ENCODE peak calls at places on chromosomes 5 and 9, in six cellular contexts. W, X, P, L, J and H are unnamed samples.

GRCh38 chr9:122464633-122465567 is 12.8 kb downstream of the OR1J1 start:
- DNase-seq in W (peak; percentile 65), X (no peak), P (peak; percentile 84), L (peak; percentile 68), J (peak; percentile 87), H (peak; percentile 69)

GRCh38 chr5:149254506-149254905 is 17.2 kb upstream of the AFAP1L1 start:
- DNase-seq in W (no peak), X (no peak), P (no peak), L (no peak), J (no peak), H (no peak)

GRCh38 chr9:31140316-31140715 is 1244.1 kb upstream of the ACO1 start:
- DNase-seq in W (no peak), X (no peak), P (peak; percentile 7), L (peak; percentile 12), J (no peak), H (no peak)

GRCh38 chr5:177554474-177555111 is at the start of gene FAM193B:
- DNase-seq in W (peak; percentile 94), X (peak; percentile 98), P (peak; percentile 92), L (peak; percentile 80), J (peak; percentile 92), H (peak; percentile 82)

GRCh38 chr9:93908591-93909241 is 46.4 kb downstream of the BARX1 start:
- DNase-seq in W (no peak), X (peak; percentile 33), P (no peak), L (no peak), J (no peak), H (no peak)

GRCh38 chr9:79152306-79152705 is 419.5 kb upstream of the TLE4 start:
- DNase-seq in W (no peak), X (no peak), P (no peak), L (no peak), J (no peak), H (no peak)

GRCh38 chr9:137205126-137206069 is at the start of the genes NDOR1 and TMEM203:
- DNase-seq in W (peak; percentile 91), X (peak; percentile 97), P (peak; percentile 84), L (peak; percentile 62), J (peak; percentile 88), H (peak; percentile 80)

GRCh38 chr5:126419102-126419501 is 4.1 kb upstream of the GRAMD2B start:
- DNase-seq in W (no peak), X (no peak), P (no peak), L (no peak), J (no peak), H (no peak)

GRCh38 chr9:99296375-99296951 is 74.4 kb downstream of the SEC61B start:
- DNase-seq in W (peak; percentile 43), X (no peak), P (no peak), L (no peak), J (no peak), H (no peak)

GRCh38 chr5:55633574-55634203 is 78.4 kb downstream of the SLC38A9 start:
- DNase-seq in W (no peak), X (peak; percentile 71), P (peak; percentile 31), L (peak; percentile 13), J (peak; percentile 83), H (no peak)

GRCh38 chr5:177507165-177507564 is 2.5 kb downstream of the DOK3 start:
- DNase-seq in W (no peak), X (no peak), P (peak; percentile 66), L (no peak), J (no peak), H (no peak)

GRCh38 chr9:97980918-97981827 is 2.0 kb upstream of the ANP32B start:
- DNase-seq in W (no peak), X (no peak), P (no peak), L (no peak), J (no peak), H (no peak)

GRCh38 chr5:141747646-141748229 is 65.7 kb upstream of the ARAP3 start:
- DNase-seq in W (peak; percentile 39), X (no peak), P (no peak), L (no peak), J (no peak), H (no peak)

GRCh38 chr5:141485305-141486055 is 650 bp downstream of the PCDHGC4 start:
- DNase-seq in W (no peak), X (no peak), P (no peak), L (no peak), J (no peak), H (no peak)

GRCh38 chr9:99358668-99359067 is 136.6 kb downstream of the SEC61B start:
- DNase-seq in W (no peak), X (no peak), P (no peak), L (no peak), J (no peak), H (no peak)

GRCh38 chr9:81030027-81030426 is 659.3 kb downstream of the TLE1 start:
- DNase-seq in W (no peak), X (no peak), P (no peak), L (no peak), J (no peak), H (no peak)

GRCh38 chr5:58273705-58274104 is 186.2 kb downstream of the PLK2 start:
- DNase-seq in W (no peak), X (no peak), P (no peak), L (no peak), J (no peak), H (no peak)

GRCh38 chr5:180785794-180786221 is 16.8 kb downstream of the MGAT1 start:
- DNase-seq in W (no peak), X (no peak), P (no peak), L (no peak), J (peak; percentile 64), H (no peak)

GRCh38 chr9:124384849-124385248 is 30.4 kb downstream of the PSMB7 start:
- DNase-seq in W (no peak), X (no peak), P (no peak), L (no peak), J (no peak), H (no peak)

GRCh38 chr9:91423785-91424402 is at the start of gene NFIL3:
- DNase-seq in W (peak; percentile 76), X (peak; percentile 93), P (peak; percentile 69), L (no peak), J (peak; percentile 88), H (peak; percentile 74)

GRCh38 chr9:91424403-91425176 is 958 bp upstream of the NFIL3 start:
- DNase-seq in W (peak; percentile 84), X (peak; percentile 91), P (peak; percentile 62), L (no peak), J (peak; percentile 90), H (peak; percentile 90)

GRCh38 chr9:91421022-91421765 is 2.4 kb downstream of the NFIL3 start:
- DNase-seq in W (no peak), X (peak; percentile 67), P (no peak), L (no peak), J (peak; percentile 28), H (no peak)

GRCh38 chr9:91421987-91422765 is 1.5 kb downstream of the NFIL3 start:
- DNase-seq in W (no peak), X (no peak), P (no peak), L (no peak), J (peak; percentile 72), H (no peak)

DNA sequence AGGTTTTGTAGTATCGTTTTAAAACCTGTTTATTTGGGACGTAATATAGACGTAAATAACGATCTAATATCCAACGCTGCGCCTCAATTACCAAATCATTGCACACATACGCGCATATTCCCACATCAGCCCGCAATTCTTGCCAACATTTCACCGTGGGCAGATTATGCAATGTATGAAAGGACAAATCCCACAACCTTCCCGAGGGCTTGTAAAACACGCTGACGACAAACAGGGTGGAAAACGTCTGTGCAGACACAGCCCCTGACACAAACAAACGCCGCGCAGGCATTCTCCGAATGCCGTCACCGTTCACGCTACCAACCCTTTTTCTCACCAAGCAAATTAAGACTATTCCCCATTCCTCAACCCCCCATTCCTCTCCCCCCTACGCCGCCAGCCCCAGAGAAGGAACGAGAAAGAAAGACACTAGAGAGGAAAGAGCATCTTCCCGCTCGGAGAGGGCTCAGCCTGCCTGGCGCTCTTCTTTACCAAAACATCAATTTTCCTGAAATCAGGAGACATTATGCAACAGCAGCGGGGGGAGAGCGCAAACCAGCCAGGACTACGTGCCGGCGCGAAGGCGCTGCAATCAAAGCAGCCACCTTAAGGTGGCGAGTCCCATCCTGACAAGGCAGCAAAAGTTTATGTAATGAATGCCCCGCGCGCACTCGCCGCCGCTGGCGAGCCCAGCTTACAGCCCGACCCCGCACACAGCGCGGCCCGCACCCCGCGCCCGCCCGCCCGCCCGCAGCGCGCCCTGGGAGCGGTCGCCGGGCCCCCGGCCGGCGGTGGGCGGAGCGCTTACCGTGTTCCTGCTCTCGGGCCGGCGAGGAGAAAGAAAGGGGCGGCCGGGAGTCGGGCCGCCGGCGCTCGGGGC is 560 bp downstream of the NFIL3 start:
- DNase-seq in W (peak; percentile 49), X (peak; percentile 71), P (peak; percentile 71), L (no peak), J (peak; percentile 76), H (peak; percentile 91)
- TF ChIP-seq POLR2A in W (peak; percentile 41), X (peak; percentile 32), P (no peak), L (no peak), J (peak; percentile 41), H (no peak)

GRCh38 chr5:174547814-174548213 is 176.6 kb upstream of the MSX2 start:
- DNase-seq in W (no peak), X (no peak), P (no peak), L (no peak), J (no peak), H (no peak)
- H3K27ac ChIP-seq in W (no peak overlapping the region), X (no peak overlapping the region), P (no peak overlapping the region), L (no peak overlapping the region), J (no peak overlapping the region), H (no peak overlapping the region)

DNA sequence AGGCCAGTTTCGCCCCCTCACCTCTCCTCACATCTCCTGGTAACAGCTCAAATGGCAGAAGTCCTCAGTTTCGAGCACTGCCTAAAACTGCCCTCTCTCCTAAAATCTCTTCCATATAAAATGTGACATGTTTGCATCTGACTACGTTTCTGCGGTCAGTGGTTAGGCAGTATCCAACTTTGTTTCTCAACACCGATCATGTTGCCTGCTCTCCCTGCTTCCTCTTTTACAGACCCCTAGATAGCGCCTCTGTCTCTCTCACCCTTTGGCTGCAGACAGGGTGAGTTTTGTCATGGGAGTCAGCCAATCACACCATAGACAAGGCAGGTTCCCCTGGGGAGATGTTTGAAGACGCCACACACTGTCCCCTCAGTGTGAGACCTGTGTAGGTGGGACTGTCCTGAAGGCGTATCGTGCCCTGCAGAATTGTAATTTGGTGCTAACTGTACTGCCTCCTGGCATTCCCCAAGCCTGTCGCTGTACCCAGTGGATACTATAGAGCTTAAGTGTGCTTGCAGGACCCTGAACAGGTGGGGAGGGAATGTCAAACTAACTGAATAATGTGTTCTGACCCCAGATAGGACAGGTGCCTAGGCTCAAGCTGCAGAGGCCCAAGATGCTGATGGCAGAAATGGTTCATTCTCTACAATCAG is 1.1 kb downstream of the HEXB start:
- DNase-seq in W (peak; percentile 50), X (no peak), P (no peak), L (no peak), J (peak; percentile 40), H (peak; percentile 45)
- TF ChIP-seq POLR2A in W (no peak), X (no peak), P (no peak), L (no peak), J (no peak), H (no peak)

DNA sequence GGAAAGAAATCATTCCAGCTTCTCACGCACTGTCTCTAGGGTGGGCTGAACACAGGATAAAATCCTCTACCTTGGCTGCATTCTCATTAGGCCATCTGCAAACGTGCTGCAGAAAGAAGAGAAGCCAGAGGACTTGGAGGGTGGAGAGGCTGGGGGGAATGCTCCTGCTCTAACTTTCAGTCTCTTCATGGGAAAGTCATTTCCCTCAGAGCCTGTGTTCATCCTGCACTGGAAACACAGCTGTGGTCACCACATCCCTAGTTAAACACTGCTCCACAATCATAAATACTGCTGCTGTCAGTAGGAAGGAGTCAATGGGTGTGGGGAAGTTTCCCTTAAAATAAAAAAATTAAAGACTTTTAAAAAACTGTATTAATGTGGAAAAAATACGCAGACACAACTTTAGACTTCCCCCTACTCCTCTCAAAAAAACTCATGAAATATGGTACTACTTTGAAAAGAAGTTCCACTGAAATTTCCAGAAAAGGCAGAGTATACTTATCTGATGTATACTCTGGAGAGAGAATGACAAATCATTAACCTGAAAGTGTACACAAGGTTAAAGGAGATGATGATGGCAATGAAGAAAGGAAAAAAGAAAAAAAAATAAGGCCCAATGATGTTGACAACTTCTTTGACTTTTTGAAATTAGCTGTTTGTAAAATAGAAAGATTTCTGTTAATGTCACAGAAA is 46.8 kb downstream of the LHFPL2 start:
- DNase-seq in W (no peak), X (no peak), P (peak; percentile 66), L (no peak), J (no peak), H (no peak)
- H3K27ac ChIP-seq in W (no peak overlapping the region), X (peak overlapping the region; percentile 41), P (peak overlapping the region; percentile 93), L (no peak overlapping the region), J (no peak overlapping the region), H (no peak overlapping the region)